ENCODE peak calls at places on chromosome 14, in six cellular contexts. U is mesendoderm, L is mesenchymal stem cell, I is IMR-90, N is H1, E is neuronal stem cell. M is an unnamed sample.

GRCh38 chr14:99395904-99396530 is 84.6 kb downstream of the SETD3 start:
- DNase-seq in N (no peak), E (no peak), I (peak), U (no peak), L (peak), M (no peak)

GRCh38 chr14:56112781-56113180 is 5.4 kb upstream of the PELI2 start:
- DNase-seq in I (no peak), N (no peak), L (no peak), U (no peak), E (no peak), M (no peak)

GRCh38 chr14:54775486-54776100 is 127.0 kb downstream of the GCH1 start:
- DNase-seq in N (no peak), L (no peak), E (no peak), U (no peak), I (no peak), M (no peak)

GRCh38 chr14:85798852-85799251 is 268.9 kb downstream of the FLRT2 start:
- DNase-seq in N (no peak), U (no peak), L (no peak), E (no peak), I (no peak), M (no peak)

GRCh38 chr14:58026967-58027366 is 125.0 kb downstream of the ARMH4 start:
- DNase-seq in L (no peak), N (no peak), E (no peak), I (no peak), U (no peak), M (no peak)

GRCh38 chr14:20697273-20698017 is 8.9 kb downstream of the ANG start:
- DNase-seq in I (peak), L (peak), N (no peak), U (peak), E (peak), M (peak)

GRCh38 chr14:51428981-51429380 is 188.9 kb downstream of the TMX1 start:
- DNase-seq in N (no peak), E (no peak), I (no peak), U (no peak), L (no peak), M (no peak)

GRCh38 chr14:20781805-20782204 is 737 bp downstream of the RNASE6 start:
- DNase-seq in L (no peak), U (no peak), E (no peak), I (no peak), N (no peak), M (no peak)

GRCh38 chr14:54749727-54750126 is 152.9 kb downstream of the GCH1 start:
- DNase-seq in I (no peak), L (no peak), N (no peak), U (no peak), E (no peak), M (no peak)

GRCh38 chr14:47948981-47949380 is 273.6 kb upstream of the MDGA2 start:
- DNase-seq in L (no peak), I (no peak), N (no peak), E (no peak), U (peak), M (peak)

GRCh38 chr14:34750670-34751069 is 36.3 kb upstream of the CFL2 start:
- DNase-seq in L (peak), I (peak), U (no peak), N (no peak), E (no peak), M (no peak)

GRCh38 chr14:35159742-35160409 is 37.5 kb downstream of the PRORP start:
- DNase-seq in I (peak), L (peak), E (no peak), N (no peak), U (no peak), M (no peak)

GRCh38 chr14:93941293-93941910 is 14.3 kb downstream of the FAM181A start:
- DNase-seq in U (no peak), I (peak), E (no peak), N (no peak), L (peak), M (no peak)

GRCh38 chr14:95540236-95540635 is 5.4 kb downstream of the GLRX5 start:
- DNase-seq in L (no peak), N (no peak), I (no peak), E (no peak), U (no peak), M (no peak)
- H3K4ac ChIP-seq in L (no peak), N (no peak), I (no peak), E (no peak), U (no peak), M (no peak)

DNA sequence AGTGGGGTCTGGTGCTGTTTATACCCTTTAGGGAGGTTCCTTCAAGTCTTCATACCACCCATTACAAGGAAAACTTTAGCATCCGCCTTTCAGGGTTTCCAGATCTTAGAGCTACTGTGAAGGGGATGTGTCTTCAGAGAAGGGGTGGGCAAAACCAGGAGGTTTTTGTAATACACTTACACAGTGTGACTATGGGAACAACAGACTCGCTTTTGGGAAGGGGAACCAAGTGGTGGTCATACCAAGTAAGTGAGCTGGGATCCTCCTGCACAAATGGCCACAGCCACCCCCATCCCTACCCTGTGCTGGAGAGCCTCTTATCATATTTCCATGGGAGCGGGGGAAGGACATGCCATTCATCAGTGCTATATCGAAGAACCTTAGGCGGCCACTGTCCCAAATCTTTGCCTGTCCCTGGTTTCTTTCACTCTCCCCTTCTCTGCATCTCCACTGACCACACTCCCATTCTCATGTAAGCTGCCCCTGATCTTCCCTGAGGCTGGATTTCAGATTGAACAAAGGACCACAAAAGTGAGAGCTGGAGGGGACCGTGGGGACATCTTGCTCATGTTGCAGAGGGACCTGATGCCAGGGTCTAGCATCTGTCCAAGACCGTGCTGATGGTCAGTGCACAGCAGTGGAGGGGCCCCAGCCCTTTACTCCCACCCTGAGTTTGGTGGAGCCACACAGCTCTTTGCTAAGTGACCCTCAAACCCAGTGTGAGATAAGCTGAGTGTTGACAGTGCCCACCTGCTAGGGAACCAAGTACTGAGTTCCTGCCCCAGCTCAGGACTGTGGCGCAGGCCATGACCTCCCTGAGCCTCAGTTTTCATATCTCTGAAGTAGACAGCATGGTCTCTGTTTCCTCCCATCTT is 51.4 kb downstream of the DAD1 start:
- DNase-seq in I (no peak), U (no peak), E (no peak), N (no peak), L (no peak), M (no peak)
- H3K4ac ChIP-seq in I (peak), U (no peak), E (no peak), N (no peak), L (peak), M (no peak)

GRCh38 chr14:38770245-38770644 is 332.8 kb downstream of the SEC23A start:
- DNase-seq in L (no peak), N (no peak), I (no peak), E (no peak), U (no peak), M (no peak)
- H3K4ac ChIP-seq in L (no peak), N (no peak), I (no peak), E (no peak), U (no peak), M (no peak)

GRCh38 chr14:103651585-103651984 is 22.6 kb downstream of the KLC1 start:
- DNase-seq in E (no peak), L (no peak), N (no peak), I (no peak), U (no peak), M (no peak)
- H3K4ac ChIP-seq in E (no peak), L (no peak), N (no peak), I (no peak), U (no peak), M (no peak)

DNA sequence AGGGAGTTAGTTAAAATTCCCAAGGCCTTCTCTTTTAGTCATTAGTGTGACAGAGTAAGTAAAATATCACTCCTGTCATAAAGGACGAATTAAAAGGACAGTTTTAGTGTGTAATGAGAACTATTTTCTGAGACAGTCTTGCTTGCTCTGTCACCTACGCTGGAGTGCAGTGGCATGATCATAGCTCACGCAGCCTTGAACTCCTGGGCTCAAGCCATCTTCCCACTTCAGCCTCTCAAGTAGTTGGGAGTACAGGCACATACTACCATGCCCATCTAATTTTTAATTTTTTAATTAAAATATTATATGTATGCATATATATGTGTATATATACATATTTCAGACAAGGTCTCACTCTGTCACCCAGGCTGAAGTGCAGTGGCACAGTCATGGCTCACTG is 17.2 kb downstream of the KLC1 start:
- DNase-seq in U (no peak), L (no peak), N (no peak), E (no peak), I (no peak), M (no peak)
- H3K4ac ChIP-seq in U (no peak), L (no peak), N (no peak), E (no peak), I (no peak), M (no peak)

DNA sequence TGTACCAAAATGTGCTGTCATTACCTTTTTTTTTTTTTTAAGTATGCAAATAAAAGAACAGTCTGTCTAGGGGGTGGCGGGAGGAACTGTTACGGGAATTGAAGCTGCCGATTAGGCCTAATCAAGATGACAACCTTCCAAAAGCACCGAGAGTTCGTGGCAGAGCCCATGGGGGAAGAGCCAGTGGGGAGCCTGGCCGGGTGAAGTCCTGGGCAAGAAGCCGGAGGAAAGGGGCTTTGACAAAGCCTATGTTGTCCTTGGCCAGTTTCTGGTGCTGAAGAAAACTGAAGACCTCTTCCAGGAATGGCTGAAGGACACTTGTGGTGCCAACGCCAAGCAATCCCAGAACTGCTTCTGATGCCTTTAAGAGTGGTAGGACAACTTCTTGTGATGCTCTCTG is 42.6 kb downstream of the ACTN1 start:
- DNase-seq in E (no peak), I (no peak), N (no peak), L (no peak), U (no peak), M (no peak)
- H3K4ac ChIP-seq in E (no peak), I (peak), N (no peak), L (no peak), U (peak), M (no peak)

GRCh38 chr14:31196839-31197477 is 10.6 kb downstream of the HECTD1 start:
- DNase-seq in L (no peak), N (no peak), U (no peak), E (no peak), I (no peak), M (no peak)
- H3K4ac ChIP-seq in L (no peak), N (no peak), U (no peak), E (no peak), I (no peak), M (no peak)

GRCh38 chr14:101560534-101561113 is 671 bp upstream of the DIO3 start:
- DNase-seq in L (no peak), U (no peak), E (no peak), I (no peak), N (no peak), M (no peak)

GRCh38 chr14:101558739-101559240 is 2.5 kb upstream of the DIO3 start:
- DNase-seq in U (no peak), E (no peak), N (no peak), I (no peak), L (no peak), M (no peak)

GRCh38 chr14:101561145-101561896 is at the start of gene DIO3:
- DNase-seq in N (no peak), L (no peak), U (peak), I (no peak), E (peak), M (peak)

GRCh38 chr14:101559250-101559623 is 2.1 kb upstream of the DIO3 start:
- DNase-seq in I (no peak), N (no peak), U (no peak), L (no peak), E (no peak), M (no peak)

DNA sequence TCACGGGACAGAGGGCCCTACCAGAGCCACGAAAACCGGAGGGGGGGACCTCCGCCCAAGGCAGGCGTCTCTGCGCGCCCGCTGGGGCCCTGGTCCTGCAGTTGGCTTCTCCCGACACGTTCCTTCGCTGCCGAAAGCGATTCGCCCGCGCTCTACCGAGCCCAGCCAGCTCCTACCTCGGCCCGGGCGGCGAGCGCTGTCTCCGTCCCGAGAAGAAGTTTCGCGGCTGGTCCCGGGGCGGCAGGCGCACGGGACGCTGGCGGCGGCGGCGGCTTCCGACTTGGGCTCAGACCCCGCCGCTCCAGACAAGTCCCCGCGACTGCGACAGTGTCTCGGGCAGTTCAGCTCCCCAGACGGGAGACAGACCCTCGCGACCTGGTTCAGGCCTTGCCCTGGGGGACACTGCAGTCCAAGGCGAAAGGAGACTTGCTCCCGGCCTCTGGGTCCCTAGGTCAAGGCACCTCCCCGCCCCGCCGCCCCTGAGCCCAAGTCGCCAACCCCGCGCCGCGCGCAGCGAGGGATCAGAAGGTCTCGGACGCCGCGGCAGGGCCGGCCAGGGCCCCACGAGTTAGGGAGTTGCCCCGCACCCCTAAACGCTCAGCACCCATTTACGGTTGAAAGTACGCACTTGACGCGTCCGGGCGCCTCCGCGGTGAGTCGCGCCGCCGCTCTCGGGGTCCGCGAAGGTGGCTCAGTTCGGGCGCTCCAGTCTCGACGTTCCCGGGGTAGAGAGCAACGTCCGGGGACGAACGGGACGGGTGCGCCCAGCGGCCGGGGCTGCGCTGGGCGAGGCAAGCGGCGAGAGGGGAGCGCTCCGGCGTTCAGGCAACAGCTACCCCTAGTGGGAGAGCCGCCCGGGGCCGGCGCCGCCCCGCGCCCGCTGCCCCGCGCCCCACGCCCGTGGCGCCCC is 1.4 kb upstream of the DIO3 start:
- DNase-seq in L (no peak), E (no peak), U (peak), N (no peak), I (peak), M (peak)
- H3K4ac ChIP-seq in L (no peak), E (peak), U (peak), N (no peak), I (no peak), M (no peak)

GRCh38 chr14:81298122-81298521 is 77.4 kb upstream of the GTF2A1 start:
- DNase-seq in I (no peak), L (no peak), U (peak), E (no peak), N (no peak), M (no peak)
- H3K4ac ChIP-seq in I (no peak), L (no peak), U (no peak), E (no peak), N (no peak), M (no peak)